ENCODE peak calls at places on chromosomes 6 and 20, in seven cellular contexts. One of them, this sample, is unnamed. For H3K36me3, the result is how much of the 10 kb centered on the place peaks cover.

GRCh38 chr6:44805239-44805849 is 417.8 kb downstream of the CDC5L start:
- DNase-seq in heart left ventricle: no peak
- DNase-seq in IMR-90: peak
- DNase-seq in right lobe of liver: no peak
- DNase-seq in breast epithelium: no peak
- DNase-seq in tibial nerve: no peak
- DNase-seq in prostate gland: no peak
- DNase-seq in this sample: no peak

GRCh38 chr6:150517175-150517574 is 82.5 kb upstream of the PLEKHG1 start:
- DNase-seq in right lobe of liver: no peak
- DNase-seq in breast epithelium: no peak
- DNase-seq in IMR-90: no peak
- DNase-seq in tibial nerve: no peak
- DNase-seq in heart left ventricle: no peak
- DNase-seq in prostate gland: no peak
- DNase-seq in this sample: no peak

GRCh38 chr6:82057846-82058554 is 189.5 kb downstream of the IBTK start:
- DNase-seq in IMR-90: peak
- DNase-seq in prostate gland: no peak
- DNase-seq in heart left ventricle: no peak
- DNase-seq in breast epithelium: no peak
- DNase-seq in tibial nerve: no peak
- DNase-seq in right lobe of liver: no peak
- DNase-seq in this sample: no peak

GRCh38 chr6:134826889-134827737 is 122.8 kb downstream of the ALDH8A1 start:
- DNase-seq in tibial nerve: peak
- DNase-seq in heart left ventricle: peak
- DNase-seq in right lobe of liver: peak
- DNase-seq in prostate gland: peak
- DNase-seq in IMR-90: peak
- DNase-seq in breast epithelium: peak
- DNase-seq in this sample: no peak

GRCh38 chr6:31829633-31830492 is 2.3 kb downstream of the HSPA1B start:
- DNase-seq in heart left ventricle: no peak
- DNase-seq in right lobe of liver: no peak
- DNase-seq in tibial nerve: no peak
- DNase-seq in breast epithelium: no peak
- DNase-seq in IMR-90: peak
- DNase-seq in prostate gland: no peak
- DNase-seq in this sample: no peak

GRCh38 chr20:1802385-1803215 is 92.6 kb upstream of the SIRPA start:
- DNase-seq in breast epithelium: peak
- DNase-seq in heart left ventricle: peak
- DNase-seq in tibial nerve: no peak
- DNase-seq in IMR-90: peak
- DNase-seq in right lobe of liver: peak
- DNase-seq in prostate gland: peak
- DNase-seq in this sample: no peak

GRCh38 chr6:136772685-136773472 is 19.4 kb downstream of the MAP3K5 start:
- DNase-seq in right lobe of liver: no peak
- DNase-seq in breast epithelium: no peak
- DNase-seq in heart left ventricle: no peak
- DNase-seq in IMR-90: no peak
- DNase-seq in prostate gland: no peak
- DNase-seq in tibial nerve: peak
- DNase-seq in this sample: no peak

GRCh38 chr6:21325201-21325856 is 268.2 kb upstream of the SOX4 start:
- DNase-seq in IMR-90: no peak
- DNase-seq in prostate gland: peak
- DNase-seq in heart left ventricle: no peak
- DNase-seq in right lobe of liver: no peak
- DNase-seq in breast epithelium: no peak
- DNase-seq in tibial nerve: no peak
- DNase-seq in this sample: no peak

GRCh38 chr20:2873010-2873746 is at the start of gene PTPRA:
- DNase-seq in breast epithelium: peak
- DNase-seq in prostate gland: peak
- DNase-seq in heart left ventricle: peak
- DNase-seq in right lobe of liver: peak
- DNase-seq in IMR-90: peak
- DNase-seq in tibial nerve: peak
- DNase-seq in this sample: peak

GRCh38 chr20:48189177-48189576 is 403.9 kb upstream of the SULF2 start:
- DNase-seq in heart left ventricle: no peak
- DNase-seq in IMR-90: no peak
- DNase-seq in prostate gland: peak
- DNase-seq in tibial nerve: no peak
- DNase-seq in right lobe of liver: no peak
- DNase-seq in breast epithelium: no peak
- DNase-seq in this sample: no peak

GRCh38 chr6:127343753-127344659 is 597 bp upstream of the ECHDC1 start:
- DNase-seq in breast epithelium: no peak
- DNase-seq in prostate gland: no peak
- DNase-seq in heart left ventricle: no peak
- DNase-seq in tibial nerve: no peak
- DNase-seq in right lobe of liver: no peak
- DNase-seq in IMR-90: peak
- DNase-seq in this sample: no peak

GRCh38 chr6:81002126-81002525 is 750.4 kb downstream of the TENT5A start:
- DNase-seq in tibial nerve: no peak
- DNase-seq in right lobe of liver: no peak
- DNase-seq in IMR-90: no peak
- DNase-seq in breast epithelium: no peak
- DNase-seq in prostate gland: no peak
- DNase-seq in heart left ventricle: no peak
- DNase-seq in this sample: no peak

GRCh38 chr6:75156186-75156878 is 49.5 kb downstream of the COL12A1 start:
- DNase-seq in tibial nerve: no peak
- DNase-seq in breast epithelium: no peak
- DNase-seq in IMR-90: no peak
- DNase-seq in prostate gland: no peak
- DNase-seq in right lobe of liver: no peak
- DNase-seq in heart left ventricle: no peak
- DNase-seq in this sample: no peak

GRCh38 chr20:38818113-38819065 is 12.9 kb downstream of the PPP1R16B start:
- DNase-seq in tibial nerve: no peak
- DNase-seq in IMR-90: no peak
- DNase-seq in heart left ventricle: no peak
- DNase-seq in breast epithelium: no peak
- DNase-seq in right lobe of liver: no peak
- DNase-seq in prostate gland: no peak
- DNase-seq in this sample: no peak

GRCh38 chr6:13666194-13667105 is 45.2 kb downstream of the RANBP9 start:
- DNase-seq in heart left ventricle: no peak
- DNase-seq in IMR-90: no peak
- DNase-seq in prostate gland: no peak
- DNase-seq in right lobe of liver: no peak
- DNase-seq in tibial nerve: no peak
- DNase-seq in breast epithelium: no peak
- DNase-seq in this sample: no peak

GRCh38 chr6:122042380-122042779 is 357.1 kb upstream of the HSF2 start:
- DNase-seq in IMR-90: no peak
- DNase-seq in right lobe of liver: no peak
- DNase-seq in breast epithelium: no peak
- DNase-seq in heart left ventricle: no peak
- DNase-seq in tibial nerve: no peak
- DNase-seq in prostate gland: no peak
- DNase-seq in this sample: no peak

GRCh38 chr20:45701104-45701503 is 734 bp upstream of the WFDC13 start:
- DNase-seq in prostate gland: no peak
- DNase-seq in right lobe of liver: no peak
- DNase-seq in IMR-90: no peak
- DNase-seq in heart left ventricle: no peak
- DNase-seq in tibial nerve: no peak
- DNase-seq in breast epithelium: no peak
- DNase-seq in this sample: no peak

GRCh38 chr6:149723771-149724417 is 6.0 kb upstream of the LATS1 start:
- DNase-seq in heart left ventricle: peak
- DNase-seq in breast epithelium: no peak
- DNase-seq in prostate gland: peak
- DNase-seq in right lobe of liver: peak
- DNase-seq in tibial nerve: no peak
- DNase-seq in IMR-90: peak
- DNase-seq in this sample: no peak

GRCh38 chr6:156427345-156427744 is 349.8 kb upstream of the ARID1B start:
- DNase-seq in right lobe of liver: no peak
- DNase-seq in tibial nerve: peak
- DNase-seq in prostate gland: no peak
- DNase-seq in heart left ventricle: peak
- DNase-seq in IMR-90: peak
- DNase-seq in breast epithelium: no peak
- DNase-seq in this sample: no peak

GRCh38 chr6:139862311-139862710 is 487.9 kb upstream of the CITED2 start:
- DNase-seq in right lobe of liver: no peak
- DNase-seq in breast epithelium: no peak
- DNase-seq in IMR-90: no peak
- DNase-seq in prostate gland: no peak
- DNase-seq in heart left ventricle: no peak
- DNase-seq in tibial nerve: no peak
- DNase-seq in this sample: no peak

GRCh38 chr20:50303573-50304500 is 113.2 kb downstream of the CEBPB start:
- DNase-seq in heart left ventricle: peak
- DNase-seq in tibial nerve: peak
- DNase-seq in prostate gland: peak
- DNase-seq in IMR-90: peak
- DNase-seq in right lobe of liver: peak
- DNase-seq in breast epithelium: no peak
- DNase-seq in this sample: no peak

GRCh38 chr6:39366875-39367618 is 44.5 kb upstream of the KCNK16 start:
- DNase-seq in breast epithelium: no peak
- DNase-seq in tibial nerve: no peak
- DNase-seq in heart left ventricle: no peak
- DNase-seq in IMR-90: no peak
- DNase-seq in right lobe of liver: no peak
- DNase-seq in prostate gland: no peak
- DNase-seq in this sample: no peak

GRCh38 chr6:48714286-48715049 is 603.5 kb upstream of the PTCHD4 start:
- DNase-seq in prostate gland: no peak
- DNase-seq in heart left ventricle: no peak
- DNase-seq in right lobe of liver: no peak
- DNase-seq in IMR-90: no peak
- DNase-seq in breast epithelium: no peak
- DNase-seq in tibial nerve: no peak
- DNase-seq in this sample: no peak

GRCh38 chr20:61476956-61477355 is 224.9 kb downstream of the CDH4 start:
- DNase-seq in tibial nerve: no peak
- DNase-seq in breast epithelium: no peak
- DNase-seq in IMR-90: no peak
- DNase-seq in right lobe of liver: no peak
- DNase-seq in heart left ventricle: no peak
- DNase-seq in prostate gland: no peak
- DNase-seq in this sample: no peak

DNA sequence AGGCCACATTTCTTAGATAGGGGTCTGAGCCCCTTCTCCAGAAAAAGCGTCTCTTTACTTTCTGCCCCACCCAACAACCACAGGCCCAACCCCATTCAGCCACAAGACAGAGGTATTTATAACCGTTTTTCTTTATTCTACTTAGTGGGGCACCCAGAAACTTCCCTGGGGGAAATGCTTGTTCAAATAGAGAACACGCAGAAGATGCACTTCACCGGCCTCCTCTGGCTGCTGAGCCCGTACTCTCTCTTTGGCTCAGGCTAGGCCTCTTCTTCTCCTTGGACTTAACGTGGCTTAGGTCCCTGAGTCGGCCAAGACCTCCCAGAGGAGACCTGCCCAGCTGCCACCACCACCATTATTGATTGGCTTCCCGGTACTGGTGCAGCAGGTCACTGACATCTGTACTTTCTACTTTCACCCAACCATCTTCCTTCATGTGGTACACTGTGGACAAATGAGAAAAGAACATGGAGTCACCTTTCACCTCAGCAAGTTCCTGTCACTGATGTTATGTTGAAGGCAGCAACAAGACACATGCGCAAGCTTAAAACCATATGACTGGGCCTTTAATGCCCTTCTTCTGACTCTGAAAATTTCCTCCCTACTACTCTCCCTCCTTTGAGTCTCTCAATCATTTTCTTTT is 2.2 kb upstream of the TAP2 start:
- DNase-seq in tibial nerve: no peak
- DNase-seq in prostate gland: no peak
- DNase-seq in breast epithelium: no peak
- DNase-seq in heart left ventricle: no peak
- DNase-seq in IMR-90: no peak
- DNase-seq in right lobe of liver: no peak
- DNase-seq in this sample: no peak
- TF ChIP-seq POLR2A in tibial nerve: no peak
- TF ChIP-seq POLR2A in prostate gland: no peak
- TF ChIP-seq POLR2A in breast epithelium: no peak
- TF ChIP-seq POLR2A in heart left ventricle: no peak
- TF ChIP-seq POLR2A in IMR-90: no peak
- TF ChIP-seq POLR2A in right lobe of liver: no peak
- TF ChIP-seq POLR2A in this sample: no peak

DNA sequence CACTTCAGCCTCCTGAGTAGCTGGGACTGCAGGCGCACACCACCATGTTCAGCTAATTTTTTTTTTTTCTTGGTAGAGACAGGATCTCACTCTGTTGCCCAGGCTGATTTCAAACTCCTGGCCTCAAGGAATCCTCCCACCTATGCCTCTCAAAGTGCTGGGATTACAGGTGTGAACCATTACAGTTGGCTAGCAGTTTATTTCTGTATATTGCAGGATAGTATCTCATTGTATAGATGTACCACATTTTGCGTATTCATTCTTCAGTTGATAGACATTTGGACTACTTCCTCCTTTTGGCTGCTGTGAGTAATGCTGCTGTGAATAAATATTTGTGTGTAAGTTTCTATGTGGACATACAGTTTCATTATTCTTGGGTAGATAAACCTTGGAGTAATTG is 32.9 kb downstream of the ASXL1 start:
- DNase-seq in IMR-90: peak
- DNase-seq in prostate gland: no peak
- DNase-seq in right lobe of liver: no peak
- DNase-seq in breast epithelium: no peak
- DNase-seq in heart left ventricle: no peak
- DNase-seq in tibial nerve: no peak
- DNase-seq in this sample: no peak
- H3K4me3 ChIP-seq in IMR-90: no peak
- H3K4me3 ChIP-seq in prostate gland: no peak
- H3K4me3 ChIP-seq in right lobe of liver: no peak
- H3K4me3 ChIP-seq in breast epithelium: no peak
- H3K4me3 ChIP-seq in heart left ventricle: no peak
- H3K4me3 ChIP-seq in tibial nerve: no peak
- H3K4me3 ChIP-seq in this sample: no peak

DNA sequence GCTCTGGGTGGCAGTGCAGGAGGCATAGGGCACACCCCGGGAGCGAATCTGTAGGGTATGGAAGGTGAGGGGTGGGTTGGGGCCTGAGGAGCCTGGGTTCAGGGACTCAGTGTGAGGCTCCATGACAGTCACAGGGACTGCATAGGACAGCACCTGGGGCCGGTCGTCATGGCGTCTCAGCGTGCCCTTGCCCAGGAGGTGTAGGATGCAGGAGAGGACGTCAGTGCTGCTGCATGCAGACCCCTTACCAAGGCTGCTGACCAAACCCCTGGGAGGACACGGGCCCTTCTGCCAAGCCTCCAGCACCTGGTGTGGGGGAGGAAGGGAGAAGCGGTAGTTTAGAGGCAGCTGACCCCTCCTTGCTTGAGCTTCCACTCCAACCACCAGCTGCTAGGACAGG is 15.9 kb downstream of the CUL7 start:
- DNase-seq in breast epithelium: no peak
- DNase-seq in IMR-90: no peak
- DNase-seq in right lobe of liver: no peak
- DNase-seq in prostate gland: no peak
- DNase-seq in heart left ventricle: no peak
- DNase-seq in tibial nerve: no peak
- DNase-seq in this sample: no peak
- H3K36me3 ChIP-seq in breast epithelium: under half
- H3K36me3 ChIP-seq in IMR-90: half or more
- H3K36me3 ChIP-seq in right lobe of liver: under half
- H3K36me3 ChIP-seq in prostate gland: under half
- H3K36me3 ChIP-seq in heart left ventricle: half or more
- H3K36me3 ChIP-seq in tibial nerve: half or more
- H3K36me3 ChIP-seq in this sample: half or more

GRCh38 chr6:142913511-142914047 is 31.4 kb downstream of the HIVEP2 start:
- DNase-seq in right lobe of liver: no peak
- DNase-seq in tibial nerve: no peak
- DNase-seq in IMR-90: no peak
- DNase-seq in prostate gland: no peak
- DNase-seq in heart left ventricle: no peak
- DNase-seq in breast epithelium: no peak
- DNase-seq in this sample: no peak
- TF ChIP-seq POLR2A in right lobe of liver: no peak
- TF ChIP-seq POLR2A in tibial nerve: no peak
- TF ChIP-seq POLR2A in IMR-90: no peak
- TF ChIP-seq POLR2A in prostate gland: no peak
- TF ChIP-seq POLR2A in heart left ventricle: no peak
- TF ChIP-seq POLR2A in breast epithelium: no peak
- TF ChIP-seq POLR2A in this sample: no peak